ENCODE peak calls at places on chromosome 10, in six cellular contexts. L is MM.1S, H is neural crest cell, K is kidney, U is GM06990, P is adrenal gland. C is an unnamed sample.

GRCh38 chr10:69100136-69100872 is 12.4 kb downstream of the SRGN start:
- DNase-seq in L (no peak), U (no peak), K (no peak), P (no peak), H (no peak), C (no peak)

GRCh38 chr10:22552888-22553378 is 161.4 kb downstream of the PIP4K2A start:
- DNase-seq in U (no peak), K (no peak), H (no peak), P (no peak), L (no peak), C (no peak)

GRCh38 chr10:106175760-106176377 is 988.6 kb downstream of the SORCS1 start:
- DNase-seq in L (peak; percentile 21), U (no peak), K (no peak), P (no peak), H (no peak), C (no peak)

GRCh38 chr10:48470115-48470892 is 134.6 kb downstream of the ARHGAP22 start:
- DNase-seq in K (peak; percentile 38), U (no peak), P (peak; percentile 23), H (no peak), L (no peak), C (no peak)

GRCh38 chr10:109861051-109861450 is 62.3 kb downstream of the XPNPEP1 start:
- DNase-seq in U (no peak), H (no peak), K (no peak), P (no peak), L (no peak), C (peak; percentile 54)

GRCh38 chr10:117442521-117442920 is 67.3 kb upstream of the PDZD8 start:
- DNase-seq in H (no peak), K (no peak), P (no peak), L (no peak), U (no peak), C (no peak)

GRCh38 chr10:126277177-126277576 is 111.1 kb downstream of the ADAM12 start:
- DNase-seq in L (no peak), H (no peak), U (no peak), P (no peak), K (no peak), C (no peak)

GRCh38 chr10:20473361-20473760 is 423.8 kb downstream of the NEBL start:
- DNase-seq in K (no peak), H (no peak), U (no peak), P (no peak), L (no peak), C (no peak)

GRCh38 chr10:6382081-6382480 is 179.3 kb downstream of the PFKFB3 start:
- DNase-seq in U (no peak), H (no peak), K (no peak), P (no peak), L (peak; percentile 87), C (no peak)

GRCh38 chr10:62380002-62380401 is 5.8 kb downstream of the ZNF365 start:
- DNase-seq in H (no peak), P (no peak), U (no peak), L (no peak), K (no peak), C (no peak)

GRCh38 chr10:93593749-93594148 is 7.3 kb downstream of the RBP4 start:
- DNase-seq in P (no peak), K (no peak), L (no peak), U (no peak), H (no peak), C (no peak)

GRCh38 chr10:104639595-104640338 is 1.3 kb upstream of the SORCS3 start:
- DNase-seq in P (no peak), H (peak; percentile 12), K (no peak), U (no peak), L (no peak), C (no peak)

GRCh38 chr10:113034008-113034407 is 84.0 kb downstream of the TCF7L2 start:
- DNase-seq in U (no peak), K (no peak), L (no peak), P (no peak), H (no peak), C (no peak)

GRCh38 chr10:76324283-76324682 is 892.9 kb downstream of the LRMDA start:
- DNase-seq in L (no peak), H (no peak), U (no peak), K (no peak), P (no peak), C (peak; percentile 73)

GRCh38 chr10:126421745-126422144 is 33.5 kb upstream of the ADAM12 start:
- DNase-seq in L (no peak), U (no peak), P (no peak), H (no peak), K (no peak), C (no peak)

GRCh38 chr10:25575343-25575742 is 358.7 kb upstream of the MYO3A start:
- DNase-seq in L (no peak), P (no peak), H (no peak), U (no peak), K (no peak), C (no peak)

GRCh38 chr10:88932539-88933256 is 19.9 kb downstream of the ACTA2 start:
- DNase-seq in H (peak; percentile 31), L (peak; percentile 69), P (peak; percentile 57), K (peak; percentile 72), U (no peak), C (peak; percentile 73)

GRCh38 chr10:7030134-7030855 is 380.5 kb downstream of the SFMBT2 start:
- DNase-seq in H (no peak), L (no peak), U (no peak), K (no peak), P (no peak), C (no peak)

GRCh38 chr10:13555884-13556529 is 27.2 kb upstream of the BEND7 start:
- DNase-seq in U (no peak), L (no peak), P (no peak), K (no peak), H (no peak), C (peak; percentile 83)

DNA sequence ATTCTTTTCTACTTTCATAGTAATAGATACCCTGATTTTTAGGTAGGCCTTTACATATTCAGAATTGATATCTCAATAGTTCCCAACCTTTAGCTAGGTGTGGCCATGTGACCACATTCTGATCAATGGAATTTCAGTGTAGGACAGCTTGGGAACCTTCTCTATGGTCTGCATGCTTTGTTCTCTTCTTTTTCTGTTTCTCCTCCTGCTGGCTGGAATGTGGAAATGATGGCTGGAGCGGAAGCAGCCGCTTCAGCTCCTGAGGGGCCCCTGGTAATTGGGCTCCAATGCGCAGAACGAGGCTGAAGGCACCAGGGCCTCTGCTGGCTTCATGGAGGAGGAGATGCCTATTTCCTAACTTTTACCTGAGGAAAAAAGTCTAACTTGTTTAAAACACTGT is 152.6 kb downstream of the ZMYND11 start:
- DNase-seq in L (no peak), P (no peak), H (no peak), U (no peak), K (no peak), C (no peak)
- TF ChIP-seq CTCF in L (peak; percentile 17), P (no peak), H (peak; percentile 52), U (no peak), K (no peak), C (no peak)

DNA sequence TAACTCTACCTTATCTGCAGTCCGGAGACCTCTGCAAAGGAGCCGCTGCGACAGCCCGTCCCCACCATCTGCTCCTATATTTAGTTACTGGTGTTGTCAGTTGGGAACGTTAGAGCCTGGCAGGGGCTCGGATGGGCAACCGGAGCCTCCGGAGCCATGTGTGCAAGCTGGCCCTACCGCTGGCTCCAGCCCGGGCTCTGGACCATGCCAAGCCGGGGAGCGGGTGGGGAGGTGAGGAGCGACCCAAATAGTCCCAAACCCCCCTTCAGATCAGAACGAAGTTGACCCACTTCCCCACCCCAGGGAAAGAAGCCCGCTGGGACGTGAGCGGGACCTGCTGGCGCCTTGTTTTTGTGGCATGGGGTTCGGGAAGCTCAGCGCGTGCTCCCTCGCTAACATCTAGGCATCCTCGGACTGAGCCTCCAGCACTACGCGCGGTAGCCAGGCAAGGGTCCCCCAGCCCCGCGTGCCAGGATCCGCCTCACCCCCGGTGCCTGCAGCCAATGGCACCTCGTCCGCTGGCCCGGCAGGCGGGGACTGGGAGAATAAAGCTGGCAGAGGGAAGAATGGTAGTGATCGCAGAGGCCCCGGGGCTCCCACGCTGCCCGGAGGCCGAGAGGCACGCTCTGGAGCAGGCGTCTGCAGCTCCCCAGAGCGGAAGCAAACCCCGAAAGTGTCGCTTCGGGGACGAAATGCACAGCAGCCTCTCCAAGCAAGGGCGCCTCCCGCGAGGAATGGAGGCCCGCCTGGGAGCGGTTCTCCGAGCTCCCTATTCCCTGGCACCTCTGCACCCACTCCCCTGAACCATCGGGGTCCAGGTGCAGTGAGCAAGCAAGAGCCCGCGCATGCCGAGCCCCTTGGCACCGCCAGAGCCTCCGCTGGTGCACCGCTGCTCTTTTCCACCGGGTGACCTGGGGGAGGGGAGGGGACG is 669 bp downstream of the LRRC20 start:
- DNase-seq in H (peak; percentile 45), U (no peak), L (peak; percentile 56), P (peak; percentile 36), K (peak; percentile 81), C (peak; percentile 48)
- TF ChIP-seq CTCF in H (peak; percentile 31), U (no peak), L (no peak), P (no peak), K (no peak), C (no peak)

GRCh38 chr10:73998623-73999622 is 1.0 kb downstream of the VCL start:
- DNase-seq in H (peak; percentile 50), L (no peak), K (peak; percentile 94), U (no peak), P (peak; percentile 42), C (peak; percentile 94)
- TF ChIP-seq CTCF in H (peak; percentile 53), L (no peak), K (peak; percentile 22), U (no peak), P (no peak), C (peak; percentile 68)

DNA sequence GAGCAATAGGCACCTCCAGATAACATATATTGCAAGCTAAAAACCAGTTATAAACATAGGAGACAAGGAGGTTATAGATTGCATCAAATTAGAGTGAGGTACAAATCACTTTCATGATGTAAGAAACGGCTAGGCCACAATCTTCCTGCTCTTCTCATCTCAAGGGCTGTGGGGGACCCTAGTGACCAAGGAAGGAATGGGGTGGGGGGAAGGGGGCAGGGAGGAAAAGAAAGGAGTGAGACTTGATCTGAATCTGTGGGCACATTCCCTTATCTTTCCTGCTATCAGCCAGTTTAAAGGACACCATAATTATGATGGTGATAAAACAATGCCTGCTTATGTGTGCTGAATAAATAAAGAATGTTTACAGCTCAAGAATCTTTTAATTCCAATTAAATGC is 2.5 kb downstream of the SKIDA1 start:
- DNase-seq in H (no peak), K (no peak), P (no peak), L (no peak), U (no peak), C (no peak)
- TF ChIP-seq CTCF in H (no peak), K (no peak), P (no peak), L (no peak), U (no peak), C (no peak)

GRCh38 chr10:99698504-99699080 is 33.3 kb downstream of the COX15 start:
- DNase-seq in L (no peak), K (no peak), P (no peak), H (no peak), U (no peak), C (no peak)
- TF ChIP-seq CTCF in L (no peak), K (no peak), P (no peak), H (peak; percentile 19), U (peak; percentile 19), C (no peak)

GRCh38 chr10:103507235-103508191 is 14.0 kb downstream of the NEURL1 start:
- DNase-seq in U (no peak), K (peak; percentile 45), L (peak; percentile 77), P (no peak), H (no peak), C (no peak)
- TF ChIP-seq CTCF in U (peak; percentile 15), K (no peak), L (peak; percentile 41), P (no peak), H (no peak), C (no peak)